ENCODE peak calls at places on chromosomes 2 and 18, in eight cellular contexts. F, X, G, J, S, W, E and V are unnamed samples.

GRCh38 chr2:69253033-69253535 is 133.9 kb downstream of the GFPT1 start:
- DNase-seq in F (no peak), G (no peak), J (no peak), E (no peak), S (no peak), X (no peak), W (no peak), V (no peak)

GRCh38 chr2:128622916-128623620 is 304.4 kb upstream of the HS6ST1 start:
- DNase-seq in S (no peak), J (no peak), G (no peak), F (peak), E (no peak), X (no peak), W (no peak), V (no peak)

GRCh38 chr2:164624296-164624695 is 3.0 kb upstream of the GRB14 start:
- DNase-seq in S (no peak), E (no peak), J (no peak), W (no peak), F (no peak), G (no peak), X (no peak), V (no peak)

GRCh38 chr2:224405412-224405811 is 3.5 kb upstream of the FAM124B start:
- DNase-seq in J (no peak), E (no peak), S (no peak), F (no peak), X (no peak), W (peak), G (no peak), V (no peak)

GRCh38 chr2:95353613-95354468 is 48.7 kb upstream of the FAHD2A start:
- DNase-seq in X (no peak), G (no peak), E (no peak), S (peak), W (no peak), F (no peak), J (no peak), V (no peak)

GRCh38 chr2:120769076-120769786 is 33.6 kb downstream of the GLI2 start:
- DNase-seq in J (no peak), F (peak), X (no peak), E (no peak), S (peak), W (no peak), G (no peak), V (no peak)

GRCh38 chr2:191512202-191512601 is 165.7 kb upstream of the NABP1 start:
- DNase-seq in W (no peak), F (peak), J (no peak), S (no peak), G (no peak), E (no peak), X (no peak), V (no peak)

GRCh38 chr2:238501311-238501710 is 74.6 kb downstream of the ASB1 start:
- DNase-seq in W (no peak), F (no peak), S (no peak), E (no peak), X (no peak), G (no peak), J (no peak), V (no peak)

GRCh38 chr2:19675856-19676460 is 225.8 kb downstream of the TTC32 start:
- DNase-seq in X (no peak), S (no peak), E (no peak), J (no peak), W (no peak), F (no peak), G (no peak), V (no peak)

GRCh38 chr2:10613263-10613662 is 76.5 kb downstream of the NOL10 start:
- DNase-seq in J (no peak), F (no peak), W (no peak), X (no peak), E (no peak), G (no peak), S (no peak), V (peak)

GRCh38 chr2:190607014-190607597 is 41.8 kb upstream of the NAB1 start:
- DNase-seq in F (no peak), W (no peak), X (no peak), E (no peak), S (no peak), J (no peak), G (no peak), V (no peak)

GRCh38 chr2:6960659-6961058 is 43.4 kb downstream of the RNF144A start:
- DNase-seq in X (no peak), E (no peak), W (no peak), J (no peak), G (no peak), F (no peak), S (peak), V (peak)

GRCh38 chr18:6405237-6406074 is 9.3 kb downstream of the L3MBTL4 start:
- DNase-seq in W (no peak), F (no peak), J (no peak), S (no peak), G (no peak), X (no peak), E (no peak), V (no peak)

GRCh38 chr2:174787485-174788205 is 23.4 kb upstream of the CHRNA1 start:
- DNase-seq in G (no peak), S (no peak), E (no peak), X (no peak), J (no peak), W (no peak), F (peak), V (no peak)

GRCh38 chr18:10047237-10047636 is 133.4 kb downstream of the VAPA start:
- DNase-seq in W (no peak), X (no peak), J (no peak), E (no peak), G (no peak), S (peak), F (no peak), V (no peak)

GRCh38 chr2:43484323-43484930 is 111.4 kb downstream of the THADA start:
- DNase-seq in X (no peak), F (no peak), G (no peak), S (no peak), W (peak), J (peak), E (no peak), V (no peak)

GRCh38 chr2:25417715-25418369 is 76.1 kb upstream of the DNMT3A start:
- DNase-seq in W (peak), X (no peak), F (no peak), S (no peak), E (no peak), J (peak), G (no peak), V (no peak)

GRCh38 chr2:17878222-17879136 is at the start of gene KCNS3:
- DNase-seq in J (peak), F (peak), S (no peak), W (peak), G (no peak), E (no peak), X (no peak), V (no peak)

GRCh38 chr2:42238644-42239288 is 69.6 kb downstream of the EML4 start:
- DNase-seq in E (no peak), F (peak), J (no peak), S (peak), G (no peak), X (no peak), W (peak), V (peak)

GRCh38 chr18:58646334-58646862 is 17.5 kb upstream of the ALPK2 start:
- DNase-seq in S (no peak), G (no peak), W (no peak), X (no peak), J (no peak), F (no peak), E (no peak), V (no peak)

GRCh38 chr18:59265246-59266018 is 7.8 kb downstream of the RAX start:
- DNase-seq in E (no peak), W (no peak), F (peak), G (no peak), X (peak), S (no peak), J (peak), V (no peak)

GRCh38 chr18:23071285-23071684 is 64.0 kb upstream of the CABLES1 start:
- DNase-seq in W (peak), X (peak), F (no peak), G (peak), E (no peak), J (peak), S (no peak), V (peak)

GRCh38 chr2:220785181-220785580 is 786.9 kb downstream of the EPHA4 start:
- DNase-seq in F (no peak), J (no peak), S (no peak), E (no peak), W (no peak), X (no peak), G (no peak), V (no peak)

GRCh38 chr18:26091047-26091630 is 726 bp upstream of the SS18 start:
- DNase-seq in J (peak), G (no peak), S (peak), X (no peak), F (no peak), E (no peak), W (peak), V (no peak)

GRCh38 chr2:96547751-96548161 is 11.2 kb downstream of the ARID5A start:
- DNase-seq in F (no peak), G (no peak), J (no peak), W (no peak), X (no peak), E (no peak), S (no peak), V (no peak)

GRCh38 chr2:159030674-159031380 is 62.4 kb downstream of the TANC1 start:
- DNase-seq in X (no peak), E (no peak), W (no peak), F (no peak), J (no peak), G (no peak), S (peak), V (peak)

GRCh38 chr2:69065735-69066336 is 52.9 kb downstream of the ANTXR1 start:
- DNase-seq in E (no peak), W (no peak), X (no peak), S (no peak), J (no peak), G (no peak), F (no peak), V (no peak)

GRCh38 chr18:74549591-74550104 is 15.3 kb downstream of the CNDP1 start:
- DNase-seq in X (no peak), J (no peak), F (no peak), S (no peak), W (no peak), E (no peak), G (no peak), V (no peak)

GRCh38 chr2:239762742-239763269 is 262.3 kb downstream of the NDUFA10 start:
- DNase-seq in S (no peak), E (no peak), X (no peak), J (no peak), G (no peak), F (no peak), W (no peak), V (no peak)

GRCh38 chr2:135791418-135792190 is 45.4 kb downstream of the LCT start:
- DNase-seq in S (no peak), G (no peak), J (no peak), F (no peak), X (no peak), E (no peak), W (no peak), V (no peak)

GRCh38 chr2:64831977-64832328 is 157.2 kb upstream of the SLC1A4 start:
- DNase-seq in E (no peak), J (no peak), W (no peak), G (no peak), S (no peak), F (no peak), X (no peak), V (no peak)

GRCh38 chr18:39960545-39960944 is 1994.5 kb upstream of the PIK3C3 start:
- DNase-seq in E (no peak), J (no peak), F (no peak), W (no peak), S (no peak), X (no peak), G (no peak), V (no peak)

GRCh38 chr2:1140389-1141003 is 189.8 kb downstream of the SNTG2 start:
- DNase-seq in E (no peak), F (peak), S (no peak), J (peak), W (peak), G (peak), X (peak), V (no peak)

GRCh38 chr2:26067980-26068507 is 34.2 kb downstream of the RAB10 start:
- DNase-seq in W (peak), F (no peak), X (no peak), J (no peak), S (no peak), G (no peak), E (no peak), V (no peak)

GRCh38 chr2:96116424-96116878 is at the start of gene ADRA2B:
- DNase-seq in J (peak), E (no peak), G (peak), S (no peak), F (peak), W (peak), X (peak), V (peak)

GRCh38 chr18:4284528-4284927 is 170.6 kb downstream of the DLGAP1 start:
- DNase-seq in W (no peak), F (no peak), S (no peak), J (no peak), E (no peak), G (no peak), X (no peak), V (no peak)